ENCODE peak calls at places on chromosomes 12 and 14, in six cellular contexts. V is AG08395; X is NCI-H146; H is NCI-H1417; G is HL-60; A is stimulated activated naive CD4-positive, alpha-beta T cell. R is an unnamed sample.

GRCh38 chr12:122097641-122098364 is 19.2 kb downstream of the MLXIP start:
- DNase-seq in V (no peak), X (peak), H (peak), G (no peak), A (no peak), R (no peak)

GRCh38 chr12:98863167-98863566 is 218.1 kb downstream of the APAF1 start:
- DNase-seq in V (no peak), X (no peak), H (peak), G (no peak), A (no peak), R (no peak)

GRCh38 chr14:90956273-90956672 is 104.2 kb downstream of the RPS6KA5 start:
- DNase-seq in V (no peak), X (no peak), H (no peak), G (no peak), A (no peak), R (no peak)

GRCh38 chr12:98998697-98999299 is 353.7 kb downstream of the APAF1 start:
- DNase-seq in V (peak), X (no peak), H (peak), G (no peak), A (no peak), R (peak)

GRCh38 chr12:108392284-108392683 is 53.2 kb upstream of the CMKLR1 start:
- DNase-seq in V (no peak), X (no peak), H (no peak), G (no peak), A (no peak), R (no peak)

GRCh38 chr14:89619616-89620273 is 202.7 kb upstream of the FOXN3 start:
- DNase-seq in V (no peak), X (no peak), H (no peak), G (no peak), A (no peak), R (no peak)

GRCh38 chr14:101001311-101002069 is 98.0 kb upstream of the RTL1 start:
- DNase-seq in V (peak), X (no peak), H (no peak), G (no peak), A (no peak), R (no peak)

GRCh38 chr14:68139466-68140110 is 320.0 kb downstream of the RAD51B start:
- DNase-seq in V (no peak), X (peak), H (no peak), G (no peak), A (no peak), R (no peak)

GRCh38 chr14:74980746-74981661 is 21.7 kb upstream of the EIF2B2 start:
- DNase-seq in V (no peak), X (peak), H (peak), G (no peak), A (no peak), R (peak)

GRCh38 chr12:101957251-101957650 is 79.9 kb downstream of the DRAM1 start:
- DNase-seq in V (peak), X (no peak), H (no peak), G (no peak), A (no peak), R (no peak)

GRCh38 chr12:40312982-40313576 is 88.3 kb downstream of the LRRK2 start:
- DNase-seq in V (peak), X (no peak), H (no peak), G (no peak), A (no peak), R (no peak)

R was measured in RPMI8226.